ENCODE peak calls at places on chromosomes 6 and 20, in eight cellular contexts. One of them, this sample, is unnamed.

GRCh38 chr6:7673063-7673536 is 52.8 kb upstream of the BMP6 start:
- DNase-seq in fibroblast of the aortic adventitia: peak
- DNase-seq in GM12865: peak
- DNase-seq in PC-3: peak
- DNase-seq in GM23338: peak
- DNase-seq in pancreas: peak
- DNase-seq in IMR-90: peak
- DNase-seq in SK-N-SH: peak
- DNase-seq in this sample: peak

GRCh38 chr6:113110211-113110610 is 746.9 kb upstream of the MARCKS start:
- DNase-seq in fibroblast of the aortic adventitia: no peak
- DNase-seq in GM12865: no peak
- DNase-seq in PC-3: no peak
- DNase-seq in GM23338: no peak
- DNase-seq in pancreas: no peak
- DNase-seq in IMR-90: no peak
- DNase-seq in SK-N-SH: no peak
- DNase-seq in this sample: no peak

GRCh38 chr6:41470341-41471063 is 75.7 kb upstream of the FOXP4 start:
- DNase-seq in fibroblast of the aortic adventitia: peak
- DNase-seq in GM12865: no peak
- DNase-seq in PC-3: no peak
- DNase-seq in GM23338: peak
- DNase-seq in pancreas: no peak
- DNase-seq in IMR-90: no peak
- DNase-seq in SK-N-SH: no peak
- DNase-seq in this sample: peak

GRCh38 chr6:143700684-143701342 is 23.0 kb downstream of the PHACTR2 start:
- DNase-seq in fibroblast of the aortic adventitia: peak
- DNase-seq in GM12865: no peak
- DNase-seq in PC-3: no peak
- DNase-seq in GM23338: no peak
- DNase-seq in pancreas: no peak
- DNase-seq in IMR-90: peak
- DNase-seq in SK-N-SH: peak
- DNase-seq in this sample: peak

GRCh38 chr20:25081065-25081729 is 744 bp downstream of the VSX1 start:
- DNase-seq in fibroblast of the aortic adventitia: peak
- DNase-seq in GM12865: no peak
- DNase-seq in PC-3: no peak
- DNase-seq in GM23338: peak
- DNase-seq in pancreas: no peak
- DNase-seq in IMR-90: no peak
- DNase-seq in SK-N-SH: peak
- DNase-seq in this sample: no peak

GRCh38 chr6:144248470-144249301 is 36.4 kb upstream of the UTRN start:
- DNase-seq in fibroblast of the aortic adventitia: peak
- DNase-seq in GM12865: peak
- DNase-seq in PC-3: peak
- DNase-seq in GM23338: no peak
- DNase-seq in pancreas: no peak
- DNase-seq in IMR-90: peak
- DNase-seq in SK-N-SH: no peak
- DNase-seq in this sample: peak

GRCh38 chr20:33669224-33669623 is 2.5 kb downstream of the ACTL10 start:
- DNase-seq in fibroblast of the aortic adventitia: no peak
- DNase-seq in GM12865: no peak
- DNase-seq in PC-3: no peak
- DNase-seq in GM23338: no peak
- DNase-seq in pancreas: no peak
- DNase-seq in IMR-90: no peak
- DNase-seq in SK-N-SH: no peak
- DNase-seq in this sample: no peak

GRCh38 chr6:155011997-155012396 is 16.9 kb downstream of the TIAM2 start:
- DNase-seq in fibroblast of the aortic adventitia: no peak
- DNase-seq in GM12865: no peak
- DNase-seq in PC-3: no peak
- DNase-seq in GM23338: no peak
- DNase-seq in pancreas: no peak
- DNase-seq in IMR-90: no peak
- DNase-seq in SK-N-SH: no peak
- DNase-seq in this sample: no peak

GRCh38 chr6:130890531-130890950 is 63.3 kb downstream of the SMLR1 start:
- DNase-seq in fibroblast of the aortic adventitia: peak
- DNase-seq in GM12865: no peak
- DNase-seq in PC-3: peak
- DNase-seq in GM23338: no peak
- DNase-seq in pancreas: no peak
- DNase-seq in IMR-90: peak
- DNase-seq in SK-N-SH: no peak
- DNase-seq in this sample: peak

GRCh38 chr6:6006428-6007310 is at the start of gene NRN1:
- DNase-seq in fibroblast of the aortic adventitia: no peak
- DNase-seq in GM12865: peak
- DNase-seq in PC-3: no peak
- DNase-seq in GM23338: peak
- DNase-seq in pancreas: no peak
- DNase-seq in IMR-90: no peak
- DNase-seq in SK-N-SH: peak
- DNase-seq in this sample: no peak

GRCh38 chr6:74585779-74586178 is 620.1 kb downstream of the COL12A1 start:
- DNase-seq in fibroblast of the aortic adventitia: no peak
- DNase-seq in GM12865: no peak
- DNase-seq in PC-3: peak
- DNase-seq in GM23338: no peak
- DNase-seq in pancreas: no peak
- DNase-seq in IMR-90: peak
- DNase-seq in SK-N-SH: no peak
- DNase-seq in this sample: peak

GRCh38 chr6:47595785-47596184 is 102.6 kb upstream of the ADGRF4 start:
- DNase-seq in fibroblast of the aortic adventitia: no peak
- DNase-seq in GM12865: no peak
- DNase-seq in PC-3: peak
- DNase-seq in GM23338: no peak
- DNase-seq in pancreas: peak
- DNase-seq in IMR-90: no peak
- DNase-seq in SK-N-SH: no peak
- DNase-seq in this sample: no peak

GRCh38 chr6:143734641-143735063 is 56.9 kb downstream of the PHACTR2 start:
- DNase-seq in fibroblast of the aortic adventitia: peak
- DNase-seq in GM12865: no peak
- DNase-seq in PC-3: no peak
- DNase-seq in GM23338: no peak
- DNase-seq in pancreas: no peak
- DNase-seq in IMR-90: no peak
- DNase-seq in SK-N-SH: peak
- DNase-seq in this sample: no peak

GRCh38 chr20:38123021-38123587 is 42.0 kb downstream of the TGM2 start:
- DNase-seq in fibroblast of the aortic adventitia: peak
- DNase-seq in GM12865: no peak
- DNase-seq in PC-3: no peak
- DNase-seq in GM23338: peak
- DNase-seq in pancreas: no peak
- DNase-seq in IMR-90: peak
- DNase-seq in SK-N-SH: no peak
- DNase-seq in this sample: peak

GRCh38 chr6:89198235-89198634 is 18.9 kb downstream of the GABRR1 start:
- DNase-seq in fibroblast of the aortic adventitia: no peak
- DNase-seq in GM12865: no peak
- DNase-seq in PC-3: no peak
- DNase-seq in GM23338: no peak
- DNase-seq in pancreas: no peak
- DNase-seq in IMR-90: no peak
- DNase-seq in SK-N-SH: no peak
- DNase-seq in this sample: no peak

GRCh38 chr6:101605874-101606273 is 212.4 kb downstream of the GRIK2 start:
- DNase-seq in fibroblast of the aortic adventitia: no peak
- DNase-seq in GM12865: peak
- DNase-seq in PC-3: peak
- DNase-seq in GM23338: no peak
- DNase-seq in pancreas: no peak
- DNase-seq in IMR-90: peak
- DNase-seq in SK-N-SH: no peak
- DNase-seq in this sample: no peak

GRCh38 chr6:109486068-109486467 is 3.0 kb upstream of the ZBTB24 start:
- DNase-seq in fibroblast of the aortic adventitia: no peak
- DNase-seq in GM12865: no peak
- DNase-seq in PC-3: peak
- DNase-seq in GM23338: no peak
- DNase-seq in pancreas: no peak
- DNase-seq in IMR-90: no peak
- DNase-seq in SK-N-SH: no peak
- DNase-seq in this sample: no peak

DNA sequence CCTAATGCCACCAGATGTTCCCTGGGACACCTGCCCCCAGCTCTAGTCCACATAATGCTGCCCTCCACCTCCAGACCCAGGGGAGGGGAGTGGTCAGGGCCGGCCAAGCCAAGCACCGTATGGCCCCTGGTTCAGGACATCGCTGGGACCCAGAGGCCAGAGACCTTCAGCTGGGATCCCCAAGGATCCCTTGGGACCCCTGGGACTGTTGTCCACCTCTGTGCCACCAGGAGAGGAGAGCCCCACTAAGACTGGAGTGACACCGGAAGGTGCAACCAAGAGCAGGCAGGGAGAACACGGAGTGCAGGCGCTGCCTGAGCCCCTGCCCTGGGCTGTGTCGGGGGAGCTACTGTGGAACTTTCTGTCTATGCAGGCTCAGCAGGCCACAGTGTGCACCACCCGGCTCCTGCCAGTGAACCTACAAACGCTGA is 43.6 kb downstream of the CTCFL start:
- DNase-seq in fibroblast of the aortic adventitia: no peak
- DNase-seq in GM12865: peak
- DNase-seq in PC-3: no peak
- DNase-seq in GM23338: no peak
- DNase-seq in pancreas: no peak
- DNase-seq in IMR-90: no peak
- DNase-seq in SK-N-SH: no peak
- DNase-seq in this sample: no peak
- H3K4me3 ChIP-seq in fibroblast of the aortic adventitia: no peak
- H3K4me3 ChIP-seq in GM12865: peak
- H3K4me3 ChIP-seq in PC-3: no peak
- H3K4me3 ChIP-seq in GM23338: no peak
- H3K4me3 ChIP-seq in pancreas: no peak
- H3K4me3 ChIP-seq in IMR-90: no peak
- H3K4me3 ChIP-seq in SK-N-SH: no peak
- H3K4me3 ChIP-seq in this sample: no peak

GRCh38 chr20:64146301-64146935 is 17.8 kb upstream of the MYT1 start:
- DNase-seq in fibroblast of the aortic adventitia: no peak
- DNase-seq in GM12865: no peak
- DNase-seq in PC-3: no peak
- DNase-seq in GM23338: no peak
- DNase-seq in pancreas: no peak
- DNase-seq in IMR-90: no peak
- DNase-seq in SK-N-SH: peak
- DNase-seq in this sample: no peak

GRCh38 chr20:64143018-64143801 is 21.0 kb upstream of the MYT1 start:
- DNase-seq in fibroblast of the aortic adventitia: no peak
- DNase-seq in GM12865: no peak
- DNase-seq in PC-3: no peak
- DNase-seq in GM23338: no peak
- DNase-seq in pancreas: no peak
- DNase-seq in IMR-90: no peak
- DNase-seq in SK-N-SH: peak
- DNase-seq in this sample: no peak

GRCh38 chr20:64144144-64144912 is 19.9 kb upstream of the MYT1 start:
- DNase-seq in fibroblast of the aortic adventitia: no peak
- DNase-seq in GM12865: no peak
- DNase-seq in PC-3: no peak
- DNase-seq in GM23338: no peak
- DNase-seq in pancreas: no peak
- DNase-seq in IMR-90: no peak
- DNase-seq in SK-N-SH: no peak
- DNase-seq in this sample: no peak

GRCh38 chr20:64146936-64147451 is 17.3 kb upstream of the MYT1 start:
- DNase-seq in fibroblast of the aortic adventitia: no peak
- DNase-seq in GM12865: no peak
- DNase-seq in PC-3: no peak
- DNase-seq in GM23338: no peak
- DNase-seq in pancreas: no peak
- DNase-seq in IMR-90: no peak
- DNase-seq in SK-N-SH: no peak
- DNase-seq in this sample: no peak

GRCh38 chr20:64145458-64146300 is 18.6 kb upstream of the MYT1 start:
- DNase-seq in fibroblast of the aortic adventitia: no peak
- DNase-seq in GM12865: peak
- DNase-seq in PC-3: no peak
- DNase-seq in GM23338: peak
- DNase-seq in pancreas: no peak
- DNase-seq in IMR-90: no peak
- DNase-seq in SK-N-SH: no peak
- DNase-seq in this sample: no peak
- TF ChIP-seq CTCF in fibroblast of the aortic adventitia: no peak
- TF ChIP-seq CTCF in GM12865: peak
- TF ChIP-seq CTCF in PC-3: peak
- TF ChIP-seq CTCF in GM23338: peak
- TF ChIP-seq CTCF in pancreas: no peak
- TF ChIP-seq CTCF in IMR-90: peak
- TF ChIP-seq CTCF in SK-N-SH: peak
- TF ChIP-seq CTCF in this sample: peak

GRCh38 chr6:43269273-43270007 is 26.2 kb downstream of the TTBK1 start:
- DNase-seq in fibroblast of the aortic adventitia: no peak
- DNase-seq in GM12865: no peak
- DNase-seq in PC-3: no peak
- DNase-seq in GM23338: peak
- DNase-seq in pancreas: peak
- DNase-seq in IMR-90: no peak
- DNase-seq in SK-N-SH: no peak
- DNase-seq in this sample: no peak
- H3K4me3 ChIP-seq in fibroblast of the aortic adventitia: peak
- H3K4me3 ChIP-seq in GM12865: peak
- H3K4me3 ChIP-seq in PC-3: no peak
- H3K4me3 ChIP-seq in GM23338: peak
- H3K4me3 ChIP-seq in pancreas: peak
- H3K4me3 ChIP-seq in IMR-90: peak
- H3K4me3 ChIP-seq in SK-N-SH: no peak
- H3K4me3 ChIP-seq in this sample: peak

DNA sequence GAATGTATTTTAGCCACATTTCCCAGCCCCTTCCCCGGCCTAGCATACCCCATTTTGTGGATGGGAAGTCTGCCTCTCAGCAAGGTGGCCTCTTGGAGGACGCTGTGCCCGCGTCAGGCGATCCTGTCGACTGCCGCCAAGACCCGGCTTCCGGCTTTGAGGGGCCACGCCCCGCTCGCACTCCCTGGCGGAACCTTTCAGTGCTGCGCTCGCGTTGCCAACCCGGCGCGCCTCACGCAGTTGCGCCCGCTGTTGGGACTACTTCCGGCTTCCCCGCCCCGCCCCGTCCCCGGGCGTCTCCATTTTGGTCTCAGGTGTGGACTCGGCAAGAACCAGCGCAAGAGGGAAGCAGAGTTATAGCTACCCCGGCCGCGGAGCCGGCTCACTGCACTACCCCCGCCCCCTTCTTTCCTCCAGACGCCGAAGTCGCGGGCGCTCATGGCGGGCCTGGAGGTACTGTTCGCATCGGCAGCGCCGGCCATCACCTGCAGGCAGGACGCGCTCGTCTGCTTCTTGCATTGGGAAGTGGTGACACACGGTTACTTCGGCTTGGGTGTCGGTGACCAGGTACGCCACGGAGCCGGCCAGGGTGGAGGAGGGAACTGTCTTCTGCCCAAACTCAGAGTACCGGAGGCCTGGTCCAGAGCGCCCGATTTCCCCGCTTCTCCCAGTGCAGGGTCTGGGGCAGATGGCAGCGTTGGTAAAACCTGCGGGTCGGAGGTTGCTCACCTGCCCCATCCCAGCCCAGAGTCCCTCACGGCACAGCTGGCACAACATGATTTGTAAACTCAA is at the start of gene PSMF1:
- DNase-seq in fibroblast of the aortic adventitia: peak
- DNase-seq in GM12865: peak
- DNase-seq in PC-3: peak
- DNase-seq in GM23338: peak
- DNase-seq in pancreas: peak
- DNase-seq in IMR-90: peak
- DNase-seq in SK-N-SH: peak
- DNase-seq in this sample: peak
- TF ChIP-seq CTCF in fibroblast of the aortic adventitia: no peak
- TF ChIP-seq CTCF in GM12865: no peak
- TF ChIP-seq CTCF in PC-3: no peak
- TF ChIP-seq CTCF in GM23338: no peak
- TF ChIP-seq CTCF in pancreas: no peak
- TF ChIP-seq CTCF in IMR-90: no peak
- TF ChIP-seq CTCF in SK-N-SH: peak
- TF ChIP-seq CTCF in this sample: no peak

This sample was measured in cardiac fibroblast.